ENCODE peak calls at places on chromosomes 5 and 9, in four cellular contexts. D is astrocyte; Z is CD8-positive, alpha-beta T cell; P is tibial artery. Y is an unnamed sample.
A peak's percentile ranks its signal among the peaks of the same experiment; 100 is the strongest.

GRCh38 chr5:83595217-83595616 is 123.7 kb downstream of the VCAN start:
- DNase-seq in Z (no peak), D (no peak), P (no peak), Y (no peak)

GRCh38 chr5:5326126-5326758 is 96.2 kb upstream of the ICE1 start:
- DNase-seq in D (peak; percentile 65), Z (no peak), P (no peak), Y (no peak)

GRCh38 chr9:127366594-127366993 is 30.4 kb upstream of the SLC2A8 start:
- DNase-seq in Z (no peak), P (no peak), D (no peak), Y (no peak)

GRCh38 chr9:102461441-102461840 is 533.7 kb upstream of the CYLC2 start:
- DNase-seq in P (no peak), Z (no peak), D (no peak), Y (no peak)

GRCh38 chr5:111948517-111948916 is 191.5 kb upstream of the NREP start:
- DNase-seq in Z (no peak), P (no peak), D (peak; percentile 99), Y (no peak)

GRCh38 chr5:93191016-93191415 is 390.0 kb downstream of the NR2F1-AS1 start:
- DNase-seq in D (peak; percentile 62), P (no peak), Z (no peak), Y (no peak)

GRCh38 chr5:120872292-120872691 is 408.2 kb downstream of the PRR16 start:
- DNase-seq in D (no peak), P (no peak), Z (no peak), Y (no peak)

GRCh38 chr9:109797006-109797405 is 17.0 kb downstream of the PALM2AKAP2 start:
- DNase-seq in Z (no peak), D (no peak), P (no peak), Y (no peak)

GRCh38 chr5:75603835-75604234 is 7.4 kb upstream of the ANKDD1B start:
- DNase-seq in P (no peak), Z (no peak), D (no peak), Y (no peak)

GRCh38 chr5:172898513-172899369 is 60.5 kb upstream of the RPL26L1 start:
- DNase-seq in D (no peak), P (no peak), Z (no peak), Y (no peak)

GRCh38 chr9:99873531-99873930 is 32.9 kb upstream of the STX17 start:
- DNase-seq in D (peak; percentile 82), Z (no peak), P (no peak), Y (no peak)

GRCh38 chr5:103263054-103263453 is 4.5 kb downstream of the MACIR start:
- DNase-seq in D (no peak), P (no peak), Z (no peak), Y (no peak)

GRCh38 chr5:51811883-51812282 is 428.6 kb downstream of the ISL1 start:
- DNase-seq in P (no peak), Z (no peak), D (no peak), Y (no peak)

GRCh38 chr5:125049721-125050357 is 303.4 kb upstream of the ZNF608 start:
- DNase-seq in D (no peak), Z (no peak), P (no peak), Y (no peak)

GRCh38 chr5:174796711-174797192 is 72.4 kb downstream of the MSX2 start:
- DNase-seq in Z (no peak), P (no peak), D (no peak), Y (no peak)

GRCh38 chr5:32095261-32095671 is 78.9 kb downstream of the GOLPH3 start:
- DNase-seq in Z (no peak), P (no peak), D (peak; percentile 19), Y (no peak)

GRCh38 chr9:134057751-134058701 is 9.8 kb downstream of the BRD3 start:
- DNase-seq in D (no peak), P (peak; percentile 11), Z (no peak), Y (no peak)

GRCh38 chr9:121304707-121305106 is 36.7 kb downstream of the GSN start:
- DNase-seq in P (no peak), Z (no peak), D (no peak), Y (no peak)

GRCh38 chr9:121302341-121302740 is 34.4 kb downstream of the GSN start:
- DNase-seq in D (no peak), Z (no peak), P (no peak), Y (no peak)

GRCh38 chr9:121301881-121302286 is 33.9 kb downstream of the GSN start:
- DNase-seq in D (no peak), P (peak; percentile 18), Z (no peak), Y (no peak)

GRCh38 chr9:121303456-121304451 is 35.8 kb downstream of the GSN start:
- DNase-seq in D (no peak), Z (no peak), P (no peak), Y (no peak)

GRCh38 chr9:121302786-121303185 is 34.8 kb downstream of the GSN start:
- DNase-seq in P (no peak), D (no peak), Z (no peak), Y (no peak)
- H3K4me1 ChIP-seq in P (peaks cover 91% of the 10 kb centered on the region), D (peaks cover 11% of the 10 kb centered on the region), Z (peaks cover 11% of the 10 kb centered on the region), Y (peaks cover 43% of the 10 kb centered on the region)

DNA sequence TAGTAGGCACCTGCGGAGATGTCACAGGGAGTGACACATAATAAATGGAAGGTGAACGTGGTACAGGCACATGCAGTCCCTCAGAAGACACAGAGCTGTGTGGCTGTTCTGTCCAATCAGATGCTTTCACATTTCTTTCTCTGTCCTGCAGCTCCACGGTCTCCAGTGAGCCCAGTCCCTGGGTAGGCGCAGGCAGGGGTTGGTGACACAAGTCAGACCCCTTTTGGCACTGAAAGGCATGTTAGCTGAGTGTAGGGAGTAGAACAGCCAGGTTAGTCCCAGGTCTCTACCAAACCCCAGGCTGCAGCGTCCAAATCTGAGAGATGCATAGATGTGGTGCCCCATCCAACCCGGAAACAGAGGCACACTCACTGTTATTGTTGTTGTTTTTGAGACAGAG is 2.8 kb downstream of the SLC31A2 start:
- DNase-seq in P (no peak), Z (no peak), D (no peak), Y (no peak)
- H3K4me3 ChIP-seq in P (no peak overlapping the region), Z (no peak overlapping the region), D (no peak overlapping the region), Y (no peak overlapping the region)

DNA sequence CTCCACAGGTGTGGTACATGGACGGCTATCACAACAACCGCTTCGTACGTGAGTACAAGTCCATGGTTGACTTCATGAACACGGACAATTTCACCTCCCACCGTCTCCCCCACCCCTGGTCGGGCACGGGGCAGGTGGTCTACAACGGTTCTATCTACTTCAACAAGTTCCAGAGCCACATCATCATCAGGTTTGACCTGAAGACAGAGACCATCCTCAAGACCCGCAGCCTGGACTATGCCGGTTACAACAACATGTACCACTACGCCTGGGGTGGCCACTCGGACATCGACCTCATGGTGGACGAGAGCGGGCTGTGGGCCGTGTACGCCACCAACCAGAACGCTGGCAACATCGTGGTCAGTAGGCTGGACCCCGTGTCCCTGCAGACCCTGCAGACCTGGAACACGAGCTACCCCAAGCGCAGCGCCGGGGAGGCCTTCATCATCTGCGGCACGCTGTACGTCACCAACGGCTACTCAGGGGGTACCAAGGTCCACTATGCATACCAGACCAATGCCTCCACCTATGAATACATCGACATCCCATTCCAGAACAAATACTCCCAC is 32.1 kb downstream of the OLFM1 start:
- DNase-seq in D (no peak), Z (no peak), P (no peak), Y (no peak)
- H3K9me3 ChIP-seq in D (peaks cover 5% of the 10 kb centered on the region), Z (no peaks in the 10 kb centered on the region), P (no peaks in the 10 kb centered on the region), Y (no peaks in the 10 kb centered on the region)

GRCh38 chr9:698937-699336 is 142.6 kb upstream of the DMRT1 start:
- DNase-seq in P (no peak), D (no peak), Z (no peak), Y (no peak)

GRCh38 chr9:696332-697090 is 145.0 kb upstream of the DMRT1 start:
- DNase-seq in Z (no peak), D (peak; percentile 83), P (peak; percentile 69), Y (no peak)

GRCh38 chr9:700365-701282 is 140.9 kb upstream of the DMRT1 start:
- DNase-seq in D (no peak), Z (no peak), P (no peak), Y (no peak)

GRCh38 chr9:698276-698675 is 143.2 kb upstream of the DMRT1 start:
- DNase-seq in D (peak; percentile 71), Z (no peak), P (no peak), Y (no peak)

GRCh38 chr9:699396-699795 is 142.1 kb upstream of the DMRT1 start:
- DNase-seq in P (no peak), Z (no peak), D (no peak), Y (no peak)
- H3K4me1 ChIP-seq in P (peaks cover 98% of the 10 kb centered on the region), Z (no peaks in the 10 kb centered on the region), D (peaks cover 37% of the 10 kb centered on the region), Y (peaks cover 12% of the 10 kb centered on the region)

GRCh38 chr5:117161718-117162386 is 587.2 kb upstream of the SEMA6A start:
- DNase-seq in D (no peak), Z (no peak), P (no peak), Y (no peak)
- H3K4me3 ChIP-seq in D (no peak overlapping the region), Z (no peak overlapping the region), P (no peak overlapping the region), Y (no peak overlapping the region)

GRCh38 chr5:158414333-158414762 is 555.4 kb upstream of the CLINT1 start:
- DNase-seq in D (no peak), Z (no peak), P (peak; percentile 64), Y (no peak)
- H3K9me3 ChIP-seq in D (no peaks in the 10 kb centered on the region), Z (no peaks in the 10 kb centered on the region), P (no peaks in the 10 kb centered on the region), Y (no peaks in the 10 kb centered on the region)

DNA sequence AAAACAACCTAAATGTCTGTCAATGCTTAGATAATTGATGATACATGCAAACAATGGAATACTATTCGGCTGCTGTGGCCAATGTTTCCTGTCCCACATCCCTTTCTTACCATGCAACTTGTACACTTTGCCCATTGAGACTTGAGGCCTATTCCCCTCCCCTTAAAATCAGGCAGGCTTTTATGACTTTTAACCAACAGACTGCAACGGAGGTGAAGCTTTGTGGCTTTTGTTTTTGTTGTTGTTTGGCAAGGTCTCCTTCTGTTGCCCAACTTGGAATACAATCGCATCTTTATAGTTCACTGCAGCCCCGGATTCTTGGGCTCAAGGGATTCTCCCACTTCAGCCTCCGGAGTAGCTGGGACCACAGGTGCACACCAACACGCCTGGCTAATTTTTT is 5.8 kb upstream of the SLC26A2 start:
- DNase-seq in Z (no peak), P (no peak), D (no peak), Y (no peak)
- H3K4me1 ChIP-seq in Z (peaks cover 6% of the 10 kb centered on the region), P (peaks cover 8% of the 10 kb centered on the region), D (peaks cover 4% of the 10 kb centered on the region), Y (peaks cover 30% of the 10 kb centered on the region)

GRCh38 chr5:109100971-109101370 is 308.8 kb downstream of the PJA2 start:
- DNase-seq in Z (no peak), P (no peak), D (no peak), Y (no peak)

GRCh38 chr5:109102291-109102690 is 307.5 kb downstream of the PJA2 start:
- DNase-seq in Z (no peak), D (peak; percentile 27), P (no peak), Y (no peak)

GRCh38 chr5:109105631-109106267 is 304.0 kb downstream of the PJA2 start:
- DNase-seq in Z (no peak), D (peak; percentile 94), P (no peak), Y (no peak)
- H3K4me3 ChIP-seq in Z (no peak overlapping the region), D (peak overlapping the region; percentile 9), P (no peak overlapping the region), Y (no peak overlapping the region)

Y was measured in Caco-2.